ENCODE peak calls at places on chromosomes 5 and 9, in five cellular contexts. N, R, K, T and E are unnamed samples.

GRCh38 chr9:116287721-116288120 is 134.1 kb downstream of the PAPPA start:
- DNase-seq in N (no peak), R (no peak), K (no peak), T (no peak), E (no peak)

GRCh38 chr9:99873943-99874584 is 32.4 kb upstream of the STX17 start:
- DNase-seq in N (no peak), R (no peak), K (no peak), T (no peak), E (no peak)

GRCh38 chr5:57320552-57320951 is 146.7 kb downstream of the GPBP1 start:
- DNase-seq in N (no peak), R (no peak), K (no peak), T (no peak), E (no peak)

GRCh38 chr5:103228056-103228455 is 30.5 kb upstream of the MACIR start:
- DNase-seq in N (no peak), R (no peak), K (no peak), T (no peak), E (no peak)

GRCh38 chr9:36870960-36871359 is 163.1 kb downstream of the PAX5 start:
- DNase-seq in N (no peak), R (no peak), K (no peak), T (peak; percentile 37), E (no peak)

GRCh38 chr5:101163088-101163487 is 260.0 kb upstream of the ST8SIA4 start:
- DNase-seq in N (no peak), R (no peak), K (no peak), T (no peak), E (no peak)

GRCh38 chr5:78907255-78907886 is 77.7 kb downstream of the ARSB start:
- DNase-seq in N (peak; percentile 7), R (no peak), K (no peak), T (peak; percentile 77), E (no peak)

GRCh38 chr5:117713585-117714198 is 1139.1 kb upstream of the SEMA6A start:
- DNase-seq in N (no peak), R (no peak), K (no peak), T (no peak), E (no peak)

GRCh38 chr9:89281106-89281505 is 29.9 kb upstream of the CKS2 start:
- DNase-seq in N (no peak), R (no peak), K (no peak), T (no peak), E (no peak)

GRCh38 chr5:39755986-39756385 is 331.2 kb upstream of the DAB2 start:
- DNase-seq in N (peak; percentile 24), R (no peak), K (no peak), T (no peak), E (no peak)

GRCh38 chr5:124649548-124650501 is 96.6 kb downstream of the ZNF608 start:
- DNase-seq in N (peak; percentile 32), R (peak; percentile 70), K (peak; percentile 70), T (no peak), E (peak; percentile 37)

GRCh38 chr5:59264641-59265245 is 628.8 kb downstream of the PDE4D start:
- DNase-seq in N (no peak), R (no peak), K (no peak), T (no peak), E (no peak)

GRCh38 chr5:78003914-78004313 is 227.8 kb upstream of the TBCA start:
- DNase-seq in N (no peak), R (no peak), K (no peak), T (no peak), E (no peak)

DNA sequence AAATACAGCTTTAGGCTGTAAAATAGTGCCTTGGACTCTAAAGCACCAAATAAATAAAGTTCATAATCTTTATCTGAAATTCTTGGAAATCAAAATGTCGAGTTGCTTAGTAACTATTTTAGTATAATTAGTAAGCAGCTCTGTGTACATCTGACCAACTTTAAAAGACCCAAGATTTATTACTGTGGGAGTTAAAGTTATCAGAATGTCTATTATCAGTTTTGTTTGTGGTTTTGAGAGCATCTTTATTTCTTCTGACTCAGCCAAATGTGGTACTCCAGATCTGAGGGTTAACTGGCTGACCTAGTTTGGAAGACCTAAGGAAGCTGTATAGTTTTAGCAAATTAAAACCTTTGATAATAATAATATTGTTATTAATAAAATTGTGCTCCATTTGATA is 81.2 kb downstream of the PRLR start:
- DNase-seq in N (no peak), R (no peak), K (no peak), T (no peak), E (no peak)
- H3K4me3 ChIP-seq in N (no peak overlapping the region), R (no peak overlapping the region), K (no peak overlapping the region), T (no peak overlapping the region), E (no peak overlapping the region)

DNA sequence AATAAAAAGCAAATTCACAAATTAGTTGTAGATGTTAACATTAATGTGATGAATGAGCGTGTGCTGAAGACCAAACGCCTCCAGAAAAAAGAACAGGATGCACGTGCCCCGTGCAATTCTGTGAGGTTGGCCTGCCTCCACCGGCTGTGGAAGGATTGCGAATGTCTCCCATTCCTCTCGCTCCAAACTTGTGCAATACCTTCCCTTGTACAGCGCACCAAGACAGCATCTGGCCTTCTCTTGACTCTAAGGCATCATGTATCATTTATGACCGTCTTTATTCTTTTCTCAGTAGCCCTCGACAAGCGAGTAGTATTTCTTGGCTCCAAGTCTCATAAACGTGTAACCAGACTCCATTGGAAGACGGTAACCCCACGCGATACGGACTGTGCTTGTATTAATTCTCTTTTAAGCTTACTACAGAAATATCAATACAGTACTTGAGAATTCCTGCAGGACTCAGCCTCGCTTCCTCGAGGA is 1.5 kb upstream of the TESK1 start:
- DNase-seq in N (peak; percentile 54), R (no peak), K (peak; percentile 55), T (peak; percentile 95), E (peak; percentile 61)
- H3K27ac ChIP-seq in N (peak overlapping the region; percentile 93), R (peak overlapping the region; percentile 88), K (peak overlapping the region; percentile 95), T (peak overlapping the region; percentile 93), E (peak overlapping the region; percentile 88)

GRCh38 chr5:172717481-172718195 is 53.4 kb downstream of the DUSP1 start:
- DNase-seq in N (no peak), R (no peak), K (no peak), T (peak; percentile 66), E (no peak)
- H3K4me3 ChIP-seq in N (no peak overlapping the region), R (no peak overlapping the region), K (no peak overlapping the region), T (no peak overlapping the region), E (no peak overlapping the region)

DNA sequence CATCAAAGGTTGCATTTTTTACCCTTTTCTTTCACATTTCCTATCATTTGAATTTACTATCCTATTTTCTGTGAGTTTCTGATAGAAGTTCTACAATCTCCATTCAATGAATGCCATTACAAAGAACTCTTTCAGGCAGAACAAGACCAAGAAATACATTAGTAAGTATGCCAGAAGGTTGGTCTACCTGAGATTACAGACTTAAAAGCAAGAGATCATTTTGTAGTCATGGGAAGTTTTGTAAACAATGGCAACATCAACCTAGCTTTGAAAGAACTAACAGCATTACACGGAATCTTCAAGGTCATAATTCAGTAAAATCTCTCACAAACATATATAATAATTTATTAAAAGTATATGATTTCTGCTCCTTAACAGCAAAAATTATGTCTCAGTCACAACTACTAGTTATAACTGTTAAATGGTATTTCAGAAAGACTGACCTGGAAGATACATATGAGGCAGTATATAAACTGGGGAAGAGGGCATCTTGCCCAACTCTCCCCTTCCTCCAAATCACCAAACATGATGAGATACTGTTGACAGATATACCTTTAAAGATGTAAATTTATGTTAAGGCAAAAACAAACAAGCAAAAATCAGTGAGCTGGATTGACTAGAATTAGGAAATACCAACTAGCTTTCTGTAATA is 23.3 kb downstream of the TMEM161B start:
- DNase-seq in N (no peak), R (no peak), K (no peak), T (no peak), E (no peak)
- H3K27ac ChIP-seq in N (no peak overlapping the region), R (no peak overlapping the region), K (no peak overlapping the region), T (no peak overlapping the region), E (no peak overlapping the region)

DNA sequence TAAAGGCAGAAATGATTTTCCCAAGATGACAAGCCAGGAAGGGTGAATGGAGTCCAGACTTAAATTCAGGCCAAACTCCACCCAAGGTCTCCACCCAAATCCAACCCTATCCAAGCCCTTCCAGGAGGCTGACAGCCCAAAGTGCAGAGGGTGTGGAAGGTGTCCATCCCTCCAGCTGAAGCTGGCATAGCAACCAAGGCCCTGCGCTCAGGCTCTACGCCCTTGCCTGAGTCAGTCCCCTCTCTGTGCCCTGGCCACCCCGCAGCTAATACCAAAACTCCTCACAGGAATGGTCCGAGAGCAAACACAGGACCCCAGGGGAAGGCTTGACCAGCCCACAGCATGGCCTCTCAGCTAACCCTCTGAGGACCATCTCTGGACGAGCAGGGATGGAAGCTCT is 2.1 kb downstream of the SEPTIN8 start:
- DNase-seq in N (no peak), R (no peak), K (peak; percentile 33), T (peak; percentile 60), E (no peak)
- H3K4me3 ChIP-seq in N (no peak overlapping the region), R (no peak overlapping the region), K (no peak overlapping the region), T (no peak overlapping the region), E (no peak overlapping the region)

DNA sequence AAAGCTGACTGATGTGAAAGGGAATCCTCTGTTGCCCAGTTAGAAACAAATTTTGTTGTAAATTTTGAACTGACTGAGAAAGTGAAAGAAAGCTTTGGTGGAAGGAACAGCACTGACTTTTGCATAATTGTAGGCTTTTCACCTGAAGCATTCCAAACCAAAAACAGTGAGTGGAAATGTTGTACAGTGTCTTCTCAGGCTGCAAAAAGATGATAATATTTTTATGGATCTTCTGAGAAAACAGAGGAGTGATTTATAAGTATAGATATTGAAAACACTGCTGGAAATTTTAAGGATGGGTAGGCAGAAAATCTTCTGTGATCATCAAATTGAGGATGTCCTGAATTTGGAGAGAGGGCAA is 40.0 kb downstream of the LURAP1L start:
- DNase-seq in N (no peak), R (no peak), K (no peak), T (no peak), E (no peak)
- H3K27ac ChIP-seq in N (peak overlapping the region; percentile 14), R (no peak overlapping the region), K (peak overlapping the region; percentile 49), T (peak overlapping the region; percentile 85), E (peak overlapping the region; percentile 84)

DNA sequence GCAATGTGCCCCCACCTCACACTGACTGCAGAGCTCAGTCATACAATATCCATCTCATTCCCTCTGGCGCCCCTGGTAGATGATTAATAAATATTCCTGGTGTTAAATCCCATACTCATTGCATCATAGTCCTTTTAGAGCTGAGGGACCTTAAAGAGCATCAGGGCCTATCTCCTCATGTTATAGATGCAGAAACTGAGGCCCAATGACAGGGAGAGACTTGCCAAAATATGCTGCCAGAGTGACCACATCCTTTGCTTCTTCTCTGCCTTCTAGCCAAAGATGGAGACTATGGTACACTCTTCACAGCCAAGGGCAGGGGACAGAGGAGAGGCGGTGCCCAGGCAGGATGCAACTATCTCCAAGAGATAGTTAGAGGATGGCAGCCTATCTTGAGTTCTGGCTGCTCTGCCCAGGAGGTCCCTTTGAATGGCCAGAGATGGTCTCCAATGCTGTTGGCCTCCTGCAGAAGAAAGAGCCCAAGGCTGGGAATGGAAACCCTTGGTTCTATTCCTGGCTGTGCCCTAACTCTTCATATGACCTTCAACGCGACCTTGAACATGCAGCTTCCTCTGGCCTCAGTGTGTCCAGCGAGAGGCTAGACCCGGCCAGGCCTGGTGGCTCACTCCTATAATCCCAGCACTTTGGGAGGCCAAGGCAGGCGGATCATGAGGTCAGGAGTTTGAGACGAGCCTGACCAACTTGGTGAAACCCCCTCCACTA is 36.3 kb upstream of the IL17B start:
- DNase-seq in N (no peak), R (no peak), K (no peak), T (peak; percentile 69), E (no peak)
- H3K4me3 ChIP-seq in N (no peak overlapping the region), R (no peak overlapping the region), K (no peak overlapping the region), T (peak overlapping the region; percentile 80), E (no peak overlapping the region)

GRCh38 chr5:171705830-171706229 is 79.8 kb upstream of the SMIM23 start:
- DNase-seq in N (no peak), R (no peak), K (no peak), T (no peak), E (no peak)
- H3K27ac ChIP-seq in N (no peak overlapping the region), R (no peak overlapping the region), K (no peak overlapping the region), T (no peak overlapping the region), E (no peak overlapping the region)